ENCODE peak calls at places on chromosomes 12 and 14, in four cellular contexts. One of them, this sample, is unnamed.

GRCh38 chr14:77369280-77369679 is 7.6 kb downstream of the TMED8 start:
- DNase-seq in aorta: no peak
- DNase-seq in CD4-positive, alpha-beta memory T cell: peak
- DNase-seq in A549: no peak
- DNase-seq in this sample: no peak

GRCh38 chr14:104757238-104757585 is 4.3 kb downstream of the SIVA1 start:
- DNase-seq in A549: no peak
- DNase-seq in CD4-positive, alpha-beta memory T cell: no peak
- DNase-seq in aorta: no peak
- DNase-seq in this sample: peak

GRCh38 chr14:35121026-35121886 is 534 bp downstream of the PPP2R3C start:
- DNase-seq in aorta: no peak
- DNase-seq in CD4-positive, alpha-beta memory T cell: no peak
- DNase-seq in A549: no peak
- DNase-seq in this sample: no peak

GRCh38 chr12:53595212-53595611 is 31.0 kb downstream of the ATF7 start:
- DNase-seq in aorta: no peak
- DNase-seq in A549: no peak
- DNase-seq in CD4-positive, alpha-beta memory T cell: no peak
- DNase-seq in this sample: no peak

GRCh38 chr12:113230315-113231274 is 9.3 kb downstream of the TPCN1 start:
- DNase-seq in CD4-positive, alpha-beta memory T cell: no peak
- DNase-seq in aorta: peak
- DNase-seq in A549: no peak
- DNase-seq in this sample: peak

GRCh38 chr14:31895206-31895605 is 181.9 kb upstream of the ARHGAP5 start:
- DNase-seq in A549: no peak
- DNase-seq in aorta: no peak
- DNase-seq in CD4-positive, alpha-beta memory T cell: no peak
- DNase-seq in this sample: no peak

GRCh38 chr12:14417717-14418116 is 52.2 kb downstream of the ATF7IP start:
- DNase-seq in A549: peak
- DNase-seq in CD4-positive, alpha-beta memory T cell: peak
- DNase-seq in aorta: peak
- DNase-seq in this sample: peak

GRCh38 chr12:125533434-125534029 is 468.3 kb downstream of the AACS start:
- DNase-seq in CD4-positive, alpha-beta memory T cell: no peak
- DNase-seq in A549: peak
- DNase-seq in aorta: no peak
- DNase-seq in this sample: no peak

DNA sequence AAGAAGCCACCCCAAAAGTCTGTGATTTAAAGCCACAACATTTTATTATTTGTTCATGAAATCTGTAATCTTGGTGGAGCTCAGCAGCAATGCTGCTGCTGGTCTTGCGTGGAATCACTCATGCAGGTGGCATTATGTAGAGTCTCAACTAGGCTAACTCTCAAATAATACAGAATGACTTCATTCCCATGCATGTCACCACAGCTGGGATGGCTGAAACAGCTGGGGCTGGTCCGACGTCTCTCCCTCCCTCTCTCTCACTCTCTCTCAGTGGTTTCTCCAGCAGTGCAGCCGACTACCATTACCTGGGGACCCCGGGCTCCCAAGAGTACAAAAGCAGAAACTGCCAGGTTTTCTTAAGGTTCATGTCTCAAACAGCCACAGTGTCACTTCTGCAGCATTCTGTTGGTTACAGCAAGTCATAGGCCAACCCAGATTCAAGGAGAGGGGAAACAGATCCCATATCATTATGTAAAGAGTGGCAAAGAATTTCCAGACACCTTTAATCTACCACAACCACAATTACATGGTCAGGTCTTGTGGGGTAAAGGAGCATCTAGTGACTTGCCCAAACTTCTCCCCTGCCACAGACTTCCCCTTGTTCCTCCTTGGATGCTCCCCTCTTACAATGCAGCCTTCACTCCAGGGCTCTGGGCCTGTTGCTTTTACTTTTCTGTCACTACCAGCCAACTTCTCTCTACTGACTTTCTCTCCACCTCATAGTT is 192.0 kb upstream of the HMGA2 start:
- DNase-seq in CD4-positive, alpha-beta memory T cell: no peak
- DNase-seq in A549: no peak
- DNase-seq in aorta: no peak
- DNase-seq in this sample: no peak
- H3K27ac ChIP-seq in CD4-positive, alpha-beta memory T cell: no peak
- H3K27ac ChIP-seq in A549: peak
- H3K27ac ChIP-seq in aorta: no peak
- H3K27ac ChIP-seq in this sample: no peak

GRCh38 chr12:131028587-131029338 is 75.1 kb downstream of the ADGRD1 start:
- DNase-seq in CD4-positive, alpha-beta memory T cell: no peak
- DNase-seq in A549: peak
- DNase-seq in aorta: no peak
- DNase-seq in this sample: peak
- H3K27ac ChIP-seq in CD4-positive, alpha-beta memory T cell: no peak
- H3K27ac ChIP-seq in A549: no peak
- H3K27ac ChIP-seq in aorta: no peak
- H3K27ac ChIP-seq in this sample: peak

GRCh38 chr12:111442301-111443045 is 36.8 kb downstream of the SH2B3 start:
- DNase-seq in A549: no peak
- DNase-seq in CD4-positive, alpha-beta memory T cell: no peak
- DNase-seq in aorta: peak
- DNase-seq in this sample: peak
- H3K27ac ChIP-seq in A549: no peak
- H3K27ac ChIP-seq in CD4-positive, alpha-beta memory T cell: peak
- H3K27ac ChIP-seq in aorta: no peak
- H3K27ac ChIP-seq in this sample: peak

DNA sequence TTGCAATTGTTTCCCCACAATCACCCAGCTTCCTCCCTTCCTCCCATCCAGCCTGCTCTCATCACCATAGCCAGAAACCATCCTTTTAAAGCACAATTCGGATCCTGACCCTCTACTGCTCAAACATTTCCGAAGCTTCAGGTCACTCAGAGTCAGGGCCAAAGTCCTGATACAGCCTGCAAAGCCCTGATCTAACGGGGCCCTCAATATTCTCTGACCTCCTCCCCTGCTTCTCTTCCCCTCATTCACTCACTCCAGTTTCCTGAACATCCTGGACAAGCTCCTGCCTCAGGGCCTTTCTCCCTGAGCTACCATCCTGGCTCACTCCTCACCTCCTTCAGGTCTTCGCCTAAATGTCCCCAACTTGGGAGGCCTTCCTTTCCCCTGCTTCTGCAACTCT is 46.1 kb downstream of the PITPNM2 start:
- DNase-seq in aorta: no peak
- DNase-seq in CD4-positive, alpha-beta memory T cell: no peak
- DNase-seq in A549: no peak
- DNase-seq in this sample: no peak
- H3K27ac ChIP-seq in aorta: no peak
- H3K27ac ChIP-seq in CD4-positive, alpha-beta memory T cell: no peak
- H3K27ac ChIP-seq in A549: no peak
- H3K27ac ChIP-seq in this sample: peak

GRCh38 chr14:64855732-64856527 is 23.8 kb downstream of the SPTB start:
- DNase-seq in aorta: no peak
- DNase-seq in A549: no peak
- DNase-seq in CD4-positive, alpha-beta memory T cell: no peak
- DNase-seq in this sample: no peak
- H3K27ac ChIP-seq in aorta: no peak
- H3K27ac ChIP-seq in A549: no peak
- H3K27ac ChIP-seq in CD4-positive, alpha-beta memory T cell: no peak
- H3K27ac ChIP-seq in this sample: no peak

GRCh38 chr14:64719601-64720000 is 15.4 kb downstream of the PLEKHG3 start:
- DNase-seq in CD4-positive, alpha-beta memory T cell: no peak
- DNase-seq in A549: no peak
- DNase-seq in aorta: peak
- DNase-seq in this sample: no peak
- H3K27ac ChIP-seq in CD4-positive, alpha-beta memory T cell: no peak
- H3K27ac ChIP-seq in A549: peak
- H3K27ac ChIP-seq in aorta: no peak
- H3K27ac ChIP-seq in this sample: peak

DNA sequence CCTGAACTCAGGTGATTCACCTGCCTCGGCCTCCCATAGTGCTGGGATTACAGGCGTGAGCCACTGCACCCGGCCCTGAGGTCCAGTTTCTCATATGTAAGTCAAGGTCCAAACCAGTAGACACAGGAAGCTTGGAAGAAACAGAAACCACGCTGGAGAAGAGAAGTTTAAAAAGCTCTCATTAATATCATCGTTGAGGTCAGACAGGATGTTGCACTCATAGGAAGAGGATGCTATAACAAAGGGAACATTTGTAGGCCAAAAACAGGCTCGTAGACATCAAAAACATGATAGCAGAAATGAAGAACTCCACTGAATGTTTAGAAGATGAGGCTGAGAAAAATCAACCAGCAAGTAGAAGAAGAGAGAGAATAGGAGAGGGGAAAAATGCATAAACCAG is 46.8 kb downstream of the ACACB start:
- DNase-seq in aorta: no peak
- DNase-seq in A549: no peak
- DNase-seq in CD4-positive, alpha-beta memory T cell: no peak
- DNase-seq in this sample: no peak
- H3K27ac ChIP-seq in aorta: no peak
- H3K27ac ChIP-seq in A549: no peak
- H3K27ac ChIP-seq in CD4-positive, alpha-beta memory T cell: no peak
- H3K27ac ChIP-seq in this sample: no peak

This sample was measured in left lung.